ENCODE peak calls at places on chromosomes 6 and 20, in seven cellular contexts. R is adrenal gland, U is mucosa of descending colon, G is AG10803, O is IMR-90, I is astrocyte of the spinal cord, W is tibial artery. D is an unnamed sample.
A peak's percentile ranks its signal among the peaks of the same experiment; 100 is the strongest.

GRCh38 chr6:11423072-11423471 is 114.5 kb upstream of the TMEM170B start:
- DNase-seq in U (no peak), O (peak; percentile 51), G (peak; percentile 48), W (no peak), I (no peak), R (no peak), D (no peak)

GRCh38 chr6:105911106-105911629 is 175.0 kb upstream of the PRDM1 start:
- DNase-seq in R (no peak), I (no peak), W (no peak), O (no peak), U (no peak), G (no peak), D (peak; percentile 13)

GRCh38 chr6:30061766-30062458 is 847 bp downstream of the POLR1H start:
- DNase-seq in G (peak; percentile 22), R (peak; percentile 31), W (no peak), O (peak; percentile 17), U (peak; percentile 42), I (peak; percentile 29), D (peak; percentile 45)

GRCh38 chr20:38141154-38141888 is 23.7 kb downstream of the TGM2 start:
- DNase-seq in W (no peak), O (no peak), G (no peak), U (peak; percentile 29), R (no peak), I (no peak), D (no peak)

GRCh38 chr20:33677991-33678431 is 3.8 kb upstream of the NECAB3 start:
- DNase-seq in I (no peak), R (no peak), O (no peak), U (peak; percentile 48), W (no peak), G (no peak), D (no peak)

GRCh38 chr6:154917941-154918340 is 77.2 kb upstream of the TIAM2 start:
- DNase-seq in U (no peak), R (no peak), W (no peak), G (no peak), I (no peak), O (no peak), D (no peak)

GRCh38 chr6:44390158-44390683 is 2.7 kb downstream of the CDC5L start:
- DNase-seq in I (no peak), U (no peak), G (no peak), O (no peak), W (no peak), R (no peak), D (no peak)

GRCh38 chr20:42100137-42100704 is 482.0 kb upstream of the CHD6 start:
- DNase-seq in G (no peak), I (no peak), W (no peak), O (no peak), U (no peak), R (no peak), D (no peak)

GRCh38 chr6:45930419-45931059 is 85.1 kb downstream of the CLIC5 start:
- DNase-seq in G (peak; percentile 56), R (peak; percentile 59), I (peak; percentile 71), W (peak; percentile 70), U (peak; percentile 76), O (peak; percentile 41), D (peak; percentile 71)

GRCh38 chr20:53826597-53827291 is 233.1 kb upstream of the ZNF217 start:
- DNase-seq in I (no peak), G (no peak), R (no peak), O (peak; percentile 18), W (no peak), U (no peak), D (no peak)

GRCh38 chr6:2734517-2735076 is 16.1 kb downstream of the MYLK4 start:
- DNase-seq in W (no peak), G (no peak), R (no peak), U (no peak), I (no peak), O (peak; percentile 58), D (no peak)

GRCh38 chr20:23641936-23642751 is 4.4 kb upstream of the CST3 start:
- DNase-seq in U (no peak), I (peak; percentile 86), R (no peak), G (peak; percentile 85), O (peak; percentile 87), W (peak; percentile 56), D (no peak)

DNA sequence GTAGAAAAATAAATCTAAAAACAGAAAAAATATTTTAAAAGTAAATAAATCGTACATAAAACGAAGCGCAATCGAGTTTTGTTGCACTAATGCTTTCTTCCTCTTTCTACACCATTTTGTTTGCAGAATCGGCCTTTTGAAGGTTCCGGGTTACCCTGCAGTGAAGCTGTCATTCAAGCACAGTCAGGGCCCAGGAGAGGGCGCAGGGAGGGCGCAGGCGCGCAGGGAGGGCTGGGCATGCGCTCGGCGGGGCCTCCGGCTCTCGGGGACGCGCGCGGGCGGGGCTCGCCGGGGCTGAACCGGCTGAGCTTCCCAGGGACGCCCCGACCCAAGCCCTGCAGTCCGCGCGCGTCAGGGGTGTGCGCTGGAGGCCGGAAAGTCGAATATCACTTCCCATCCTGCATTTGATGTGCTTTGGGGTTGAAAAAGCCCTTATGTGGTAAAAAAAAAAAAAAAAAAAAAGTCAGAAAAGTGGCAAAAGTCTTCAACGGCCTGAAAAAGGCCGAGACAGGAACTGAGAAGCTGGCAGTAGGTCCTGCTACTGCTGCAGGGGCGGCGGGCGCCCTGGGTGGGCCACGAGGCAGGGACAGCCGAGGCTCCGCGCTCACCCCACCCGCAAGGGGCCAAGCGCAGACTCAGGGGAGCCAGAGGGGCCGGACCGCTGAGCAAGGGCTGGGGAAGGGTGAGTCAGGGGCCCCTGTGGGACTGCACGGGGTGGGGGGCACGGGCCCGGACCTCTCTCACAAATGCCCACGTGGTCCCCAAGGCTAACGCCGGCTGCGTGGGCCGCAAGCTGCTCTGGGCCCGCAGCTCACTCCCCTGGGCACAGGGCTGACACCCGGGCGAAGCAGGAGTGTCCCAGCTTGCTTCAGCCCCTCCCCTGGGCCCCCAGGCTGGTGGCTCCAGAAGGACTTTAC is 40.5 kb downstream of the THBS2 start:
- DNase-seq in R (peak; percentile 92), G (peak; percentile 83), U (peak; percentile 96), W (peak; percentile 89), O (peak; percentile 84), I (peak; percentile 88), D (peak; percentile 94)
- H3K4me3 ChIP-seq in R (peak overlapping the region; percentile 33), G (peak overlapping the region; percentile 16), U (no peak overlapping the region), W (peak overlapping the region; percentile 40), O (no peak overlapping the region), I (no peak overlapping the region), D (peak overlapping the region; percentile 23)

GRCh38 chr6:99613705-99614429 is 7.2 kb downstream of the PRDM13 start:
- DNase-seq in O (no peak), R (no peak), W (no peak), U (peak; percentile 50), I (no peak), G (no peak), D (no peak)

GRCh38 chr6:99611148-99611547 is 4.5 kb downstream of the PRDM13 start:
- DNase-seq in I (no peak), U (no peak), R (no peak), O (peak; percentile 6), G (no peak), W (no peak), D (no peak)

GRCh38 chr6:99613398-99613704 is 6.7 kb downstream of the PRDM13 start:
- DNase-seq in R (no peak), I (no peak), G (peak; percentile 20), W (no peak), O (peak; percentile 18), U (peak; percentile 64), D (peak; percentile 38)

GRCh38 chr6:99614430-99615161 is 8.0 kb downstream of the PRDM13 start:
- DNase-seq in U (peak; percentile 40), R (no peak), G (no peak), O (no peak), W (no peak), I (no peak), D (peak; percentile 17)

DNA sequence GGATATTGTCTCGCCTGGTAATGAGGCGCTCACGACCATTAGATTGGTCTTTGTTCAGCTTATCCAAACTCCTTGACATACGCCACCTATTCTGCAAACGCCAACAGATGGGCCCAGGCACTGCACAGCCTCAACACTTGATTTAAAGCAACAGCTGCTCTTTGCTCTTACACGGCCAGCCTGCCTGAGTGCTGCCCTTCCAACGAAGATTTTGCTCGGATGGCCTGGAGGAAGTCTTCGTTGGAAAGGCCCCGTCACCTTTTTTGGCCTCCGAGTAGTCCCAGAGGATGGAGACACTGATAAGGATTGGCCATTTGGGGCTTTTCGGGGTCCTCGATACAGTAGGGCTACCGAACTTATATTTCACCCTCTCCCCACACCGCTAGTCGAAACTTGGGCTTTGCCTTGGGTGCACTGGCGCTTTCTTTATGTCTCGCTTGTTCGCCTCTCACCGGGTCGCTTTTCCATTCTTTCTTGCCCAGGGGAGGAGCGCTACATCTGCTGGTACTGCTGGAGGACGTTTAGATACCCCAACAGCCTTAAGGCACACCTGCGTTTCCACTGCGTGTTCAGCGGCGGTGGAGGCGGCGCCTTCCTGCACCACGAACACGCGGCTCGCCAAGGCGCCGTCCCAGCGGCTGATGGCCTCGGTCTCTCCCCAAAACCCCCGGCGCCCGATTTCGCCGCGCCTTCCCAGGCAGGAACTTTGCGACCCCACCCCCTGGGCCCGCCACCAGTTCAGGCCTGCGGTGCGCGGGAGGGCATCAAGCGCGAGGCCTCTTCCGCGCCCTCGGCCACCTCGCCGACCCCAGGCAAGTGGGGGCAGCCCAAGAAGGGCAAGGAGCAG is 6.1 kb downstream of the PRDM13 start:
- DNase-seq in U (no peak), R (no peak), W (no peak), G (no peak), O (no peak), I (no peak), D (no peak)
- H3K4me3 ChIP-seq in U (no peak overlapping the region), R (peak overlapping the region; percentile 59), W (peak overlapping the region; percentile 45), G (peak overlapping the region; percentile 31), O (peak overlapping the region; percentile 12), I (no peak overlapping the region), D (peak overlapping the region; percentile 8)

GRCh38 chr6:49548613-49549304 is 1.7 kb upstream of the C6orf141 start:
- DNase-seq in W (no peak), R (no peak), U (no peak), G (no peak), O (no peak), I (no peak), D (no peak)
- H3K4me3 ChIP-seq in W (no peak overlapping the region), R (no peak overlapping the region), U (no peak overlapping the region), G (no peak overlapping the region), O (no peak overlapping the region), I (no peak overlapping the region), D (no peak overlapping the region)

DNA sequence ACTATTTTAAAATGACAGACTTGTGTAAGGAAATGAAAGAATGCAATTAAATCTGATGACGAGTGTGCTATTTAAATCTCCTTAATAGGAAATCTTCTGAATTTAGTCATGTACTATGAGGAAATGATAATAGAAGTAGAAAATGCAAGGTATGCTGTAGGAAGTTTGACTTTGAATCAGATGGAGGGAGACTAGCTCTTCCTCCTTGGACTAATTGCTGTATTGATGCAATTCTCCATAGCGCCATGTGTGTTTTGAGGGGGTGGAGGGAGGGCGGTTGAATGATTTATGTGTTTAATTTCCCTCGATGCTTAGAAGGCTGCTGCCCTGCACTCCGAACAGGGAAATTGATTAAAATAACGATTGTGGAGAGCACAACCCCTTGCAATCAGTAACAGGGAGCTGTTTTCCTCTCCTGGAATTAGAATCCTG is 214.4 kb upstream of the PRND start:
- DNase-seq in G (peak; percentile 97), O (peak; percentile 95), I (peak; percentile 87), R (no peak), W (no peak), U (no peak), D (no peak)
- H3K4me3 ChIP-seq in G (no peak overlapping the region), O (no peak overlapping the region), I (no peak overlapping the region), R (no peak overlapping the region), W (no peak overlapping the region), U (no peak overlapping the region), D (no peak overlapping the region)

GRCh38 chr6:89353702-89354392 is 1.3 kb upstream of the UBE2J1 start:
- DNase-seq in R (no peak), W (no peak), G (no peak), I (no peak), U (no peak), O (no peak), D (no peak)
- H3K4me3 ChIP-seq in R (no peak overlapping the region), W (no peak overlapping the region), G (no peak overlapping the region), I (no peak overlapping the region), U (no peak overlapping the region), O (no peak overlapping the region), D (no peak overlapping the region)

GRCh38 chr20:49210101-49210749 is 9.0 kb upstream of the DDX27 start:
- DNase-seq in W (no peak), R (no peak), G (peak; percentile 73), I (no peak), O (no peak), U (no peak), D (no peak)
- H3K4me3 ChIP-seq in W (no peak overlapping the region), R (no peak overlapping the region), G (no peak overlapping the region), I (no peak overlapping the region), O (no peak overlapping the region), U (no peak overlapping the region), D (no peak overlapping the region)

D was measured in transverse colon.